ENCODE peak calls at places on chromosome 5, in ten cellular contexts. D is left lung; Q is CD4-positive, alpha-beta T cell; G is activated CD8-positive, alpha-beta T cell treated with anti-CD3 and anti-CD28 coated beads for 36 hours; K is kidney; A is BJ; E is HFF-Myc; R is glutamatergic neuron; F is fibroblast of pulmonary artery; U is GM10248. O is an unnamed sample.

GRCh38 chr5:178839319-178839704 is 20.4 kb upstream of the ZNF354B start:
- DNase-seq in D (peak), Q (peak), G (peak), K (peak), A (no peak), E (no peak), R (peak), F (peak), U (no peak), O (peak)

GRCh38 chr5:165321912-165322311 is 1816.5 kb downstream of the MAT2B start:
- DNase-seq in D (no peak), Q (no peak), G (no peak), K (no peak), A (no peak), E (no peak), R (no peak), F (peak), U (no peak), O (no peak)

GRCh38 chr5:61344187-61344944 is 12.3 kb downstream of the ZSWIM6 start:
- DNase-seq in D (no peak), Q (no peak), G (no peak), K (peak), A (no peak), E (no peak), R (no peak), F (no peak), U (no peak), O (no peak)

GRCh38 chr5:156477196-156477595 is 150.2 kb downstream of the SGCD start:
- DNase-seq in D (no peak), Q (no peak), G (no peak), K (no peak), A (no peak), E (no peak), R (no peak), F (no peak), U (no peak), O (no peak)

GRCh38 chr5:93621340-93621872 is 38.4 kb downstream of the NR2F1 start:
- DNase-seq in D (peak), Q (no peak), G (peak), K (peak), A (no peak), E (no peak), R (peak), F (peak), U (no peak), O (peak)

GRCh38 chr5:66143473-66144073 is 527 bp upstream of the SREK1 start:
- DNase-seq in D (no peak), Q (no peak), G (no peak), K (no peak), A (no peak), E (no peak), R (no peak), F (no peak), U (no peak), O (no peak)

GRCh38 chr5:150394103-150394502 is 18.6 kb downstream of the CD74 start:
- DNase-seq in D (no peak), Q (no peak), G (peak), K (no peak), A (no peak), E (no peak), R (no peak), F (peak), U (peak), O (no peak)

GRCh38 chr5:181283347-181283746 is 22.4 kb upstream of the TRIM52 start:
- DNase-seq in D (no peak), Q (no peak), G (no peak), K (no peak), A (no peak), E (no peak), R (no peak), F (no peak), U (no peak), O (no peak)

GRCh38 chr5:124410539-124410938 is 335.9 kb downstream of the ZNF608 start:
- DNase-seq in D (no peak), Q (no peak), G (no peak), K (no peak), A (no peak), E (no peak), R (no peak), F (no peak), U (no peak), O (no peak)

GRCh38 chr5:111641533-111642230 is 115.3 kb downstream of the NREP start:
- DNase-seq in D (no peak), Q (no peak), G (no peak), K (no peak), A (peak), E (peak), R (no peak), F (peak), U (no peak), O (no peak)

GRCh38 chr5:58259685-58260152 is 200.2 kb downstream of the PLK2 start:
- DNase-seq in D (no peak), Q (no peak), G (no peak), K (no peak), A (peak), E (peak), R (no peak), F (peak), U (no peak), O (peak)

GRCh38 chr5:33343661-33344327 is 97.0 kb upstream of the TARS1 start:
- DNase-seq in D (no peak), Q (no peak), G (no peak), K (no peak), A (peak), E (peak), R (no peak), F (peak), U (no peak), O (no peak)

GRCh38 chr5:1261643-1262042 is 33.2 kb downstream of the TERT start:
- DNase-seq in D (no peak), Q (no peak), G (no peak), K (no peak), A (no peak), E (no peak), R (no peak), F (no peak), U (no peak), O (no peak)

GRCh38 chr5:138659561-138659960 is 84.4 kb upstream of the HSPA9 start:
- DNase-seq in D (no peak), Q (no peak), G (no peak), K (peak), A (no peak), E (no peak), R (no peak), F (no peak), U (no peak), O (no peak)

GRCh38 chr5:125424851-125425250 is 678.4 kb upstream of the ZNF608 start:
- DNase-seq in D (no peak), Q (no peak), G (no peak), K (no peak), A (no peak), E (no peak), R (no peak), F (no peak), U (no peak), O (no peak)

GRCh38 chr5:59709833-59710232 is 183.7 kb downstream of the PDE4D start:
- DNase-seq in D (no peak), Q (no peak), G (no peak), K (no peak), A (peak), E (peak), R (no peak), F (peak), U (no peak), O (no peak)

GRCh38 chr5:321726-322251 is 275 bp downstream of the AHRR start:
- DNase-seq in D (no peak), Q (no peak), G (peak), K (no peak), A (no peak), E (no peak), R (no peak), F (no peak), U (peak), O (no peak)

GRCh38 chr5:1368236-1368635 is 23.3 kb upstream of the CLPTM1L start:
- DNase-seq in D (no peak), Q (no peak), G (no peak), K (peak), A (no peak), E (no peak), R (no peak), F (no peak), U (no peak), O (no peak)

GRCh38 chr5:151775025-151775606 is 3.4 kb downstream of the G3BP1 start:
- DNase-seq in D (no peak), Q (no peak), G (no peak), K (no peak), A (no peak), E (no peak), R (no peak), F (no peak), U (no peak), O (no peak)

GRCh38 chr5:57262533-57262932 is 88.7 kb downstream of the GPBP1 start:
- DNase-seq in D (no peak), Q (no peak), G (no peak), K (no peak), A (no peak), E (no peak), R (no peak), F (no peak), U (no peak), O (no peak)

GRCh38 chr5:148733601-148734438 is 79.5 kb upstream of the HTR4 start:
- DNase-seq in D (peak), Q (peak), G (peak), K (no peak), A (peak), E (peak), R (peak), F (peak), U (peak), O (peak)

GRCh38 chr5:146027746-146028145 is 77.6 kb downstream of the PLAC8L1 start:
- DNase-seq in D (no peak), Q (no peak), G (no peak), K (peak), A (no peak), E (no peak), R (no peak), F (no peak), U (no peak), O (no peak)

GRCh38 chr5:147382776-147383175 is 127.1 kb downstream of the DPYSL3 start:
- DNase-seq in D (no peak), Q (no peak), G (no peak), K (no peak), A (no peak), E (no peak), R (peak), F (peak), U (no peak), O (no peak)

GRCh38 chr5:168315991-168316578 is 24.6 kb downstream of the WWC1 start:
- DNase-seq in D (peak), Q (no peak), G (no peak), K (peak), A (no peak), E (no peak), R (no peak), F (no peak), U (no peak), O (no peak)

GRCh38 chr5:31237159-31237558 is 43.7 kb downstream of the CDH6 start:
- DNase-seq in D (no peak), Q (no peak), G (no peak), K (no peak), A (no peak), E (no peak), R (peak), F (peak), U (no peak), O (no peak)

GRCh38 chr5:31235381-31235780 is 41.9 kb downstream of the CDH6 start:
- DNase-seq in D (no peak), Q (no peak), G (no peak), K (no peak), A (no peak), E (no peak), R (no peak), F (no peak), U (no peak), O (no peak)

GRCh38 chr5:31231171-31231570 is 37.7 kb downstream of the CDH6 start:
- DNase-seq in D (no peak), Q (no peak), G (no peak), K (no peak), A (no peak), E (no peak), R (no peak), F (peak), U (no peak), O (no peak)

GRCh38 chr5:31236339-31236738 is 42.9 kb downstream of the CDH6 start:
- DNase-seq in D (no peak), Q (no peak), G (no peak), K (no peak), A (no peak), E (no peak), R (no peak), F (no peak), U (no peak), O (no peak)

GRCh38 chr5:31232273-31232888 is 38.9 kb downstream of the CDH6 start:
- DNase-seq in D (no peak), Q (no peak), G (peak), K (no peak), A (no peak), E (peak), R (no peak), F (peak), U (peak), O (peak)
- TF ChIP-seq CTCF in D (peak), Q (no peak), G (peak), K (peak), A (peak), E (peak), R (peak), F (peak), U (peak), O (peak)

GRCh38 chr5:132753135-132753987 is 6.1 kb downstream of the CCNI2 start:
- DNase-seq in D (no peak), Q (no peak), G (peak), K (peak), A (no peak), E (no peak), R (no peak), F (no peak), U (no peak), O (no peak)
- TF ChIP-seq CTCF in D (no peak), Q (no peak), G (no peak), K (no peak), A (peak), E (no peak), R (no peak), F (no peak), U (peak), O (no peak)

GRCh38 chr5:72205431-72206009 is 98.2 kb downstream of the MAP1B start:
- DNase-seq in D (no peak), Q (no peak), G (no peak), K (no peak), A (no peak), E (no peak), R (no peak), F (no peak), U (no peak), O (no peak)
- TF ChIP-seq CTCF in D (no peak), Q (no peak), G (no peak), K (no peak), A (no peak), E (no peak), R (no peak), F (no peak), U (no peak), O (no peak)

DNA sequence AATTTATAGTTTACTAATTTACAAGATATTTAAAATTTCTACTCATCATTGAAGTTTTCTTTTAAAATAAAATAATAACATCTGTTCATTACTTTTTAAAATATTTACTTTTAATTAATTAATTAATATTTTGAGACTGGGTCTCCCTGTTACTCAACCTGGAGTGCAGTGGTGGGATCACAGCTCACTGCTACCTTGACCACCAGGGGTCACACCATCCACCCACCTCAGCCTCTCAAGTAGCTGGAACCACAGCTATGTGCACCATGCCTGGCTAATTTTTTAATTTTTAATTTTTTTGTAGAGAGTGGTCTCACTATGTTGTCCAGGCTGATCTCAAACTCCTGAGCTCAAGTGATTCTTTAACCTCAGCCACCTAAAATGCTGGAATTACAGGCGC is 1013.6 kb downstream of the CDH9 start:
- DNase-seq in D (no peak), Q (no peak), G (no peak), K (no peak), A (no peak), E (no peak), R (peak), F (no peak), U (no peak), O (peak)
- TF ChIP-seq CTCF in D (no peak), Q (no peak), G (no peak), K (no peak), A (no peak), E (no peak), R (peak), F (no peak), U (no peak), O (peak)

DNA sequence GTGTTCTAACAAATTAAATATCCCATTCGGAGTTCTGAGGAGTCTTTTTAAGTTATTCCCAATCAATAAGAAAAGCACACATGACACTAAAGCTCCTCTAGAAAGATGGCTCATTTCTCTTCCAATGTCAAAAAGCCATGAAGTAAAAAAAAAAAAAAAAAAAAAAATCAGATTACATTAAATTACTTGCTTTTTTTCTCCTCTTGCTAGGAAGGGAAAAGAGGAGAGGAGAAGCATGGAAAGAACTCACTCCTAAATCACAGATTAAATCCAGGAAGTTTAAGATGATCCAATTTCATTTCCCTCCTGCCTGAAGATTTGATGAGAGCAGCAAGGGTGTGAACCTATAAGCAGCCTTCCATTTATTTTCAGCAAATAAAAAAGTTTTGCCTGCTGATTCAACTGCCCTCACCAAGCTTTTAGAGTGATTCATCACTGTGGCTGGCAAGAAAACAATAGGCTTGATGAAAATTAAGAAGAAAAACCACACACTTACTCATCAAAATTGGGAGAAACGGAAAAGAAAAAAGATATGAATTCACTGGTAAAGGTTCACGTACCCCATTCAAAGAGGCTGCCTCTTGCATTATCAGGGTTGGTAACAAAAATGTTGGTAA is 19.7 kb downstream of the MYO10 start:
- DNase-seq in D (no peak), Q (no peak), G (no peak), K (no peak), A (peak), E (peak), R (no peak), F (peak), U (no peak), O (no peak)
- TF ChIP-seq CTCF in D (no peak), Q (no peak), G (no peak), K (no peak), A (no peak), E (no peak), R (no peak), F (no peak), U (no peak), O (no peak)